ENCODE peak calls at places on chromosomes 11 and 22, in ten cellular contexts. One of them, this sample, is unnamed.

GRCh38 chr11:45606514-45607024 is 58.9 kb downstream of the CHST1 start:
- DNase-seq in A172: no peak
- DNase-seq in HTR-8/SVneo: no peak
- DNase-seq in GM03348: no peak
- DNase-seq in A673: peak
- DNase-seq in AG08395: no peak
- DNase-seq in NCI-H2029 treated with DMSO at 0.1 percent for 48 hours: no peak
- DNase-seq in renal cortical epithelial cell: no peak
- DNase-seq in DMS53: peak
- DNase-seq in GM23248: no peak
- DNase-seq in this sample: no peak

GRCh38 chr11:97729546-97730272 is 1291.0 kb upstream of the CNTN5 start:
- DNase-seq in A172: no peak
- DNase-seq in HTR-8/SVneo: no peak
- DNase-seq in GM03348: no peak
- DNase-seq in A673: no peak
- DNase-seq in AG08395: no peak
- DNase-seq in NCI-H2029 treated with DMSO at 0.1 percent for 48 hours: no peak
- DNase-seq in renal cortical epithelial cell: no peak
- DNase-seq in DMS53: no peak
- DNase-seq in GM23248: no peak
- DNase-seq in this sample: no peak

GRCh38 chr11:100003985-100004384 is 683.1 kb upstream of the ARHGAP42 start:
- DNase-seq in A172: no peak
- DNase-seq in HTR-8/SVneo: no peak
- DNase-seq in GM03348: no peak
- DNase-seq in A673: no peak
- DNase-seq in AG08395: no peak
- DNase-seq in NCI-H2029 treated with DMSO at 0.1 percent for 48 hours: no peak
- DNase-seq in renal cortical epithelial cell: no peak
- DNase-seq in DMS53: no peak
- DNase-seq in GM23248: no peak
- DNase-seq in this sample: no peak

GRCh38 chr11:123209591-123209990 is 14.5 kb upstream of the CLMP start:
- DNase-seq in A172: no peak
- DNase-seq in HTR-8/SVneo: no peak
- DNase-seq in GM03348: no peak
- DNase-seq in A673: no peak
- DNase-seq in AG08395: no peak
- DNase-seq in NCI-H2029 treated with DMSO at 0.1 percent for 48 hours: no peak
- DNase-seq in renal cortical epithelial cell: no peak
- DNase-seq in DMS53: no peak
- DNase-seq in GM23248: no peak
- DNase-seq in this sample: no peak

GRCh38 chr11:31240340-31240904 is 129.1 kb downstream of the DCDC1 start:
- DNase-seq in A172: peak
- DNase-seq in HTR-8/SVneo: no peak
- DNase-seq in GM03348: peak
- DNase-seq in A673: peak
- DNase-seq in AG08395: no peak
- DNase-seq in NCI-H2029 treated with DMSO at 0.1 percent for 48 hours: peak
- DNase-seq in renal cortical epithelial cell: peak
- DNase-seq in DMS53: peak
- DNase-seq in GM23248: peak
- DNase-seq in this sample: peak

GRCh38 chr11:6755303-6755952 is 16.3 kb downstream of the OR2AG2 start:
- DNase-seq in A172: peak
- DNase-seq in HTR-8/SVneo: peak
- DNase-seq in GM03348: peak
- DNase-seq in A673: peak
- DNase-seq in AG08395: peak
- DNase-seq in NCI-H2029 treated with DMSO at 0.1 percent for 48 hours: peak
- DNase-seq in renal cortical epithelial cell: peak
- DNase-seq in DMS53: peak
- DNase-seq in GM23248: peak
- DNase-seq in this sample: peak

GRCh38 chr11:39365809-39366436 is 2093.5 kb downstream of the LRRC4C start:
- DNase-seq in A172: peak
- DNase-seq in HTR-8/SVneo: peak
- DNase-seq in GM03348: peak
- DNase-seq in A673: peak
- DNase-seq in AG08395: no peak
- DNase-seq in NCI-H2029 treated with DMSO at 0.1 percent for 48 hours: no peak
- DNase-seq in renal cortical epithelial cell: peak
- DNase-seq in DMS53: peak
- DNase-seq in GM23248: peak
- DNase-seq in this sample: peak

GRCh38 chr22:35174398-35174797 is 82.9 kb upstream of the HMGXB4 start:
- DNase-seq in A172: no peak
- DNase-seq in HTR-8/SVneo: no peak
- DNase-seq in GM03348: no peak
- DNase-seq in A673: no peak
- DNase-seq in AG08395: no peak
- DNase-seq in NCI-H2029 treated with DMSO at 0.1 percent for 48 hours: no peak
- DNase-seq in renal cortical epithelial cell: no peak
- DNase-seq in DMS53: no peak
- DNase-seq in GM23248: no peak
- DNase-seq in this sample: no peak

GRCh38 chr22:30064172-30064571 is 16.1 kb upstream of the HORMAD2 start:
- DNase-seq in A172: no peak
- DNase-seq in HTR-8/SVneo: no peak
- DNase-seq in GM03348: no peak
- DNase-seq in A673: no peak
- DNase-seq in AG08395: no peak
- DNase-seq in NCI-H2029 treated with DMSO at 0.1 percent for 48 hours: no peak
- DNase-seq in renal cortical epithelial cell: no peak
- DNase-seq in DMS53: no peak
- DNase-seq in GM23248: no peak
- DNase-seq in this sample: no peak

GRCh38 chr22:31173386-31174145 is 13.6 kb downstream of the RNF185 start:
- DNase-seq in A172: peak
- DNase-seq in HTR-8/SVneo: peak
- DNase-seq in GM03348: peak
- DNase-seq in A673: no peak
- DNase-seq in AG08395: peak
- DNase-seq in NCI-H2029 treated with DMSO at 0.1 percent for 48 hours: no peak
- DNase-seq in renal cortical epithelial cell: peak
- DNase-seq in DMS53: no peak
- DNase-seq in GM23248: peak
- DNase-seq in this sample: peak

GRCh38 chr11:76797341-76798201 is 14.4 kb downstream of the TSKU start:
- DNase-seq in A172: no peak
- DNase-seq in HTR-8/SVneo: no peak
- DNase-seq in GM03348: no peak
- DNase-seq in A673: no peak
- DNase-seq in AG08395: no peak
- DNase-seq in NCI-H2029 treated with DMSO at 0.1 percent for 48 hours: no peak
- DNase-seq in renal cortical epithelial cell: no peak
- DNase-seq in DMS53: no peak
- DNase-seq in GM23248: no peak
- DNase-seq in this sample: no peak

GRCh38 chr11:69287968-69288882 is 5.7 kb upstream of the MYEOV start:
- DNase-seq in A172: peak
- DNase-seq in HTR-8/SVneo: no peak
- DNase-seq in GM03348: no peak
- DNase-seq in A673: no peak
- DNase-seq in AG08395: no peak
- DNase-seq in NCI-H2029 treated with DMSO at 0.1 percent for 48 hours: no peak
- DNase-seq in renal cortical epithelial cell: no peak
- DNase-seq in DMS53: no peak
- DNase-seq in GM23248: no peak
- DNase-seq in this sample: no peak

GRCh38 chr11:108854366-108854765 is 189.5 kb downstream of the DDX10 start:
- DNase-seq in A172: no peak
- DNase-seq in HTR-8/SVneo: no peak
- DNase-seq in GM03348: no peak
- DNase-seq in A673: no peak
- DNase-seq in AG08395: no peak
- DNase-seq in NCI-H2029 treated with DMSO at 0.1 percent for 48 hours: no peak
- DNase-seq in renal cortical epithelial cell: peak
- DNase-seq in DMS53: no peak
- DNase-seq in GM23248: peak
- DNase-seq in this sample: no peak

GRCh38 chr11:2880646-2881045 is 4.9 kb downstream of the CDKN1C start:
- DNase-seq in A172: no peak
- DNase-seq in HTR-8/SVneo: no peak
- DNase-seq in GM03348: no peak
- DNase-seq in A673: no peak
- DNase-seq in AG08395: no peak
- DNase-seq in NCI-H2029 treated with DMSO at 0.1 percent for 48 hours: no peak
- DNase-seq in renal cortical epithelial cell: no peak
- DNase-seq in DMS53: no peak
- DNase-seq in GM23248: no peak
- DNase-seq in this sample: no peak

GRCh38 chr11:26806209-26806608 is 84.3 kb upstream of the SLC5A12 start:
- DNase-seq in A172: peak
- DNase-seq in HTR-8/SVneo: no peak
- DNase-seq in GM03348: peak
- DNase-seq in A673: no peak
- DNase-seq in AG08395: peak
- DNase-seq in NCI-H2029 treated with DMSO at 0.1 percent for 48 hours: no peak
- DNase-seq in renal cortical epithelial cell: peak
- DNase-seq in DMS53: no peak
- DNase-seq in GM23248: peak
- DNase-seq in this sample: no peak

GRCh38 chr11:112844530-112844929 is 116.7 kb upstream of the NCAM1 start:
- DNase-seq in A172: peak
- DNase-seq in HTR-8/SVneo: no peak
- DNase-seq in GM03348: no peak
- DNase-seq in A673: no peak
- DNase-seq in AG08395: no peak
- DNase-seq in NCI-H2029 treated with DMSO at 0.1 percent for 48 hours: no peak
- DNase-seq in renal cortical epithelial cell: peak
- DNase-seq in DMS53: no peak
- DNase-seq in GM23248: no peak
- DNase-seq in this sample: no peak

GRCh38 chr22:44182591-44183588 is 2.2 kb downstream of the PARVG start:
- DNase-seq in A172: no peak
- DNase-seq in HTR-8/SVneo: no peak
- DNase-seq in GM03348: no peak
- DNase-seq in A673: no peak
- DNase-seq in AG08395: no peak
- DNase-seq in NCI-H2029 treated with DMSO at 0.1 percent for 48 hours: no peak
- DNase-seq in renal cortical epithelial cell: no peak
- DNase-seq in DMS53: no peak
- DNase-seq in GM23248: no peak
- DNase-seq in this sample: no peak

GRCh38 chr11:108975641-108976071 is 310.8 kb downstream of the DDX10 start:
- DNase-seq in A172: no peak
- DNase-seq in HTR-8/SVneo: no peak
- DNase-seq in GM03348: no peak
- DNase-seq in A673: no peak
- DNase-seq in AG08395: no peak
- DNase-seq in NCI-H2029 treated with DMSO at 0.1 percent for 48 hours: peak
- DNase-seq in renal cortical epithelial cell: no peak
- DNase-seq in DMS53: peak
- DNase-seq in GM23248: no peak
- DNase-seq in this sample: no peak

GRCh38 chr22:34878996-34879395 is 187.0 kb upstream of the ISX start:
- DNase-seq in A172: no peak
- DNase-seq in HTR-8/SVneo: no peak
- DNase-seq in GM03348: no peak
- DNase-seq in A673: no peak
- DNase-seq in AG08395: peak
- DNase-seq in NCI-H2029 treated with DMSO at 0.1 percent for 48 hours: no peak
- DNase-seq in renal cortical epithelial cell: peak
- DNase-seq in DMS53: no peak
- DNase-seq in GM23248: no peak
- DNase-seq in this sample: no peak

GRCh38 chr22:27720860-27721259 is 80.7 kb downstream of the MN1 start:
- DNase-seq in A172: peak
- DNase-seq in HTR-8/SVneo: no peak
- DNase-seq in GM03348: peak
- DNase-seq in A673: no peak
- DNase-seq in AG08395: peak
- DNase-seq in NCI-H2029 treated with DMSO at 0.1 percent for 48 hours: no peak
- DNase-seq in renal cortical epithelial cell: peak
- DNase-seq in DMS53: no peak
- DNase-seq in GM23248: peak
- DNase-seq in this sample: peak

GRCh38 chr11:58086528-58086927 is 38.8 kb downstream of the OR9I1 start:
- DNase-seq in A172: no peak
- DNase-seq in HTR-8/SVneo: no peak
- DNase-seq in GM03348: no peak
- DNase-seq in A673: no peak
- DNase-seq in AG08395: no peak
- DNase-seq in NCI-H2029 treated with DMSO at 0.1 percent for 48 hours: no peak
- DNase-seq in renal cortical epithelial cell: no peak
- DNase-seq in DMS53: no peak
- DNase-seq in GM23248: no peak
- DNase-seq in this sample: no peak

GRCh38 chr11:132026746-132027145 is 656.3 kb downstream of the NTM start:
- DNase-seq in A172: no peak
- DNase-seq in HTR-8/SVneo: no peak
- DNase-seq in GM03348: no peak
- DNase-seq in A673: peak
- DNase-seq in AG08395: no peak
- DNase-seq in NCI-H2029 treated with DMSO at 0.1 percent for 48 hours: no peak
- DNase-seq in renal cortical epithelial cell: no peak
- DNase-seq in DMS53: no peak
- DNase-seq in GM23248: no peak
- DNase-seq in this sample: no peak

GRCh38 chr11:105598371-105598770 is 11.5 kb upstream of the GRIA4 start:
- DNase-seq in A172: no peak
- DNase-seq in HTR-8/SVneo: no peak
- DNase-seq in GM03348: no peak
- DNase-seq in A673: no peak
- DNase-seq in AG08395: no peak
- DNase-seq in NCI-H2029 treated with DMSO at 0.1 percent for 48 hours: no peak
- DNase-seq in renal cortical epithelial cell: no peak
- DNase-seq in DMS53: no peak
- DNase-seq in GM23248: no peak
- DNase-seq in this sample: no peak

GRCh38 chr11:119885067-119885466 is 156.1 kb upstream of the NECTIN1 start:
- DNase-seq in A172: no peak
- DNase-seq in HTR-8/SVneo: no peak
- DNase-seq in GM03348: no peak
- DNase-seq in A673: no peak
- DNase-seq in AG08395: no peak
- DNase-seq in NCI-H2029 treated with DMSO at 0.1 percent for 48 hours: peak
- DNase-seq in renal cortical epithelial cell: no peak
- DNase-seq in DMS53: peak
- DNase-seq in GM23248: no peak
- DNase-seq in this sample: no peak

GRCh38 chr11:4610258-4610935 is 2.4 kb upstream of the TRIM68 start:
- DNase-seq in A172: no peak
- DNase-seq in HTR-8/SVneo: no peak
- DNase-seq in GM03348: no peak
- DNase-seq in A673: no peak
- DNase-seq in AG08395: peak
- DNase-seq in NCI-H2029 treated with DMSO at 0.1 percent for 48 hours: no peak
- DNase-seq in renal cortical epithelial cell: no peak
- DNase-seq in DMS53: peak
- DNase-seq in GM23248: peak
- DNase-seq in this sample: no peak

GRCh38 chr11:2738551-2739431 is 39.0 kb upstream of the KCNQ1OT1 start:
- DNase-seq in A172: no peak
- DNase-seq in HTR-8/SVneo: no peak
- DNase-seq in GM03348: no peak
- DNase-seq in A673: no peak
- DNase-seq in AG08395: no peak
- DNase-seq in NCI-H2029 treated with DMSO at 0.1 percent for 48 hours: no peak
- DNase-seq in renal cortical epithelial cell: no peak
- DNase-seq in DMS53: no peak
- DNase-seq in GM23248: no peak
- DNase-seq in this sample: no peak

GRCh38 chr11:108872781-108873291 is 208.0 kb downstream of the DDX10 start:
- DNase-seq in A172: peak
- DNase-seq in HTR-8/SVneo: no peak
- DNase-seq in GM03348: no peak
- DNase-seq in A673: no peak
- DNase-seq in AG08395: no peak
- DNase-seq in NCI-H2029 treated with DMSO at 0.1 percent for 48 hours: no peak
- DNase-seq in renal cortical epithelial cell: no peak
- DNase-seq in DMS53: no peak
- DNase-seq in GM23248: peak
- DNase-seq in this sample: no peak

GRCh38 chr11:70913715-70914231 is 338.6 kb downstream of the SHANK2 start:
- DNase-seq in A172: no peak
- DNase-seq in HTR-8/SVneo: no peak
- DNase-seq in GM03348: no peak
- DNase-seq in A673: no peak
- DNase-seq in AG08395: no peak
- DNase-seq in NCI-H2029 treated with DMSO at 0.1 percent for 48 hours: peak
- DNase-seq in renal cortical epithelial cell: no peak
- DNase-seq in DMS53: peak
- DNase-seq in GM23248: no peak
- DNase-seq in this sample: no peak

This sample was measured in ACHN.